ENCODE peak calls at places on chromosomes 6 and 20, in four cellular contexts. R is HepG2, M is K562, F is HCT116. X is an unnamed sample.

GRCh38 chr20:46649650-46649949 is 1.7 kb downstream of the SLC13A3 start:
- DNase-seq in F (no peak), R (no peak), M (no peak), X (no peak)

GRCh38 chr6:11854418-11855165 is 76.0 kb upstream of the ADTRP start:
- DNase-seq in M (peak), R (no peak), F (no peak), X (no peak)

GRCh38 chr20:11205769-11206362 is 532.1 kb upstream of the JAG1 start:
- DNase-seq in R (no peak), F (no peak), M (no peak), X (no peak)

GRCh38 chr20:25254986-25255680 is 7.2 kb downstream of the PYGB start:
- DNase-seq in R (no peak), M (no peak), F (no peak), X (no peak)

GRCh38 chr6:82370788-82371187 is 7.2 kb downstream of the TPBG start:
- DNase-seq in M (no peak), R (no peak), F (no peak), X (no peak)

GRCh38 chr20:437787-438486 is 24.4 kb downstream of the TBC1D20 start:
- DNase-seq in R (no peak), M (no peak), F (no peak), X (no peak)

GRCh38 chr6:15441215-15441868 is 195.5 kb downstream of the JARID2 start:
- DNase-seq in R (peak), M (peak), F (peak), X (peak)

GRCh38 chr6:22877946-22878705 is 308.8 kb downstream of the HDGFL1 start:
- DNase-seq in R (no peak), F (no peak), M (no peak), X (no peak)

GRCh38 chr6:18211338-18211737 is 53.0 kb downstream of the DEK start:
- DNase-seq in F (no peak), R (no peak), M (no peak), X (no peak)

GRCh38 chr6:170111141-170111664 is 179.7 kb downstream of the DLL1 start:
- DNase-seq in M (no peak), R (no peak), F (no peak), X (no peak)

GRCh38 chr6:135540207-135540877 is 42.8 kb upstream of the AHI1 start:
- DNase-seq in M (no peak), R (no peak), F (no peak), X (no peak)

GRCh38 chr6:28947831-28948270 is 24.1 kb upstream of the TRIM27 start:
- DNase-seq in R (peak), F (no peak), M (peak), X (no peak)

GRCh38 chr20:37733416-37733815 is 39.6 kb downstream of the CTNNBL1 start:
- DNase-seq in R (no peak), M (no peak), F (no peak), X (no peak)

GRCh38 chr6:115667478-115667996 is 393.2 kb downstream of the FRK start:
- DNase-seq in M (no peak), R (no peak), F (no peak), X (no peak)

GRCh38 chr6:115668781-115669180 is 391.9 kb downstream of the FRK start:
- DNase-seq in R (no peak), F (no peak), M (no peak), X (no peak)

GRCh38 chr6:115665310-115665709 is 395.4 kb downstream of the FRK start:
- DNase-seq in M (no peak), F (no peak), R (no peak), X (no peak)

GRCh38 chr6:115663681-115664080 is 397.0 kb downstream of the FRK start:
- DNase-seq in R (no peak), F (no peak), M (no peak), X (no peak)

GRCh38 chr6:115666997-115667396 is 393.7 kb downstream of the FRK start:
- DNase-seq in M (no peak), F (no peak), R (no peak), X (no peak)
- TF ChIP-seq REST in M (no peak), F (no peak), R (no peak), X (no peak)

GRCh38 chr6:101395345-101395744 is 1.8 kb downstream of the GRIK2 start:
- DNase-seq in F (no peak), R (no peak), M (no peak), X (no peak)

GRCh38 chr6:101392561-101393230 is 812 bp upstream of the GRIK2 start:
- DNase-seq in R (no peak), M (no peak), F (no peak), X (no peak)

GRCh38 chr6:101393291-101394251 is at the start of gene GRIK2:
- DNase-seq in F (no peak), R (no peak), M (peak), X (no peak)

GRCh38 chr6:101396552-101397173 is 3.2 kb downstream of the GRIK2 start:
- DNase-seq in M (peak), F (no peak), R (peak), X (no peak)

GRCh38 chr6:101391772-101392560 is 1.5 kb upstream of the GRIK2 start:
- DNase-seq in R (no peak), F (no peak), M (no peak), X (no peak)
- TF ChIP-seq TCF7L2 in R (no peak), F (no peak), M (no peak), X (no peak)

GRCh38 chr6:45658396-45658795 is 280.7 kb upstream of the SUPT3H start:
- DNase-seq in R (no peak), M (no peak), F (no peak), X (no peak)

GRCh38 chr6:45653117-45653883 is 275.6 kb upstream of the SUPT3H start:
- DNase-seq in F (no peak), M (no peak), R (no peak), X (no peak)

GRCh38 chr6:45657243-45657642 is 279.5 kb upstream of the SUPT3H start:
- DNase-seq in F (no peak), M (no peak), R (no peak), X (no peak)

GRCh38 chr6:45654673-45655072 is 276.9 kb upstream of the SUPT3H start:
- DNase-seq in F (no peak), R (no peak), M (no peak), X (no peak)

DNA sequence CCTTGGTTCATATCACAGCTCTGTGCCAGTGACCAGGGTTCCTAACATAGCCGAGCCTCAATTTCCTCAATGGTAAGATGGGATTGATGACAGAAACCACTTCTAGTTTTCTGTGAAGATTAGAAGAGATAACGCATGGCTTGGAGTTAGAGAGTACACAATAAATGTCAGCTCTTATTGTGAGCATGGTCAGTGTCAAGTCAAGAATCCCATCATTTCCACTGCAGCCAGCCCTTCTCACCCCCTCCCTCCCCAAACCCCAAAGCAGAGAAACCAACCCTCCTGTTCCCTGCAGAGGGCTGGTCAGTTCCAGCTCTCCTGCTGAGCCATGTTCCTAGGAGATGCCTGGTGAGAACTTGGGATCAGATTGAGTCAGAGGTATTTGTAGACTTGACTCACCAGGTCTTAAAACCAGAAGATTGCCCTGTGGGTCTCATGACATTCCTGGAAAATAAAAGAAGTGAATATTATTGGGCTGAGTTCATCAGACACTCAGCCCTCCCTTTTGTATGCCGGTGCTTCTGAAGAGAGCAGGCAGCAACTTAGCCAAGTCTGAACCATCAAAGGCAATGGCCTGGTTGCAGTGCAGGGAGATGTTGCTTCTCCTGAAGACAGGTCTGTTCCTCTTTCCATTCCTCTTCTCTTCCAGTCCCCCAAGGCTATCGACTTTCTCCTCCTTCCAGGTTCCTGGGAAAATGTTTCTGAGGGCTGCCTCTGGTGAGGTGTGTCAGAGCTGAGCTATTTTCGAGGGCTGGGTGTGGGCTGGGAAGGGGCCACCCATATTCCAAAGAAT is 278.1 kb upstream of the SUPT3H start:
- DNase-seq in F (peak), M (no peak), R (no peak), X (peak)
- TF ChIP-seq REST in F (no peak), M (no peak), R (no peak), X (no peak)

GRCh38 chr6:2751871-2752270 is 1.1 kb upstream of the MYLK4 start:
- DNase-seq in M (peak), F (no peak), R (no peak), X (no peak)
- TF ChIP-seq TCF7L2 in M (no peak), F (no peak), R (no peak), X (no peak)

GRCh38 chr20:54063580-54063979 is 6.8 kb downstream of the BCAS1 start:
- DNase-seq in F (no peak), M (no peak), R (no peak), X (no peak)

GRCh38 chr20:54064939-54065338 is 5.5 kb downstream of the BCAS1 start:
- DNase-seq in F (no peak), M (no peak), R (no peak), X (no peak)

GRCh38 chr20:54063998-54064676 is 6.3 kb downstream of the BCAS1 start:
- DNase-seq in R (no peak), F (no peak), M (no peak), X (no peak)

GRCh38 chr20:54061106-54061881 is 9.1 kb downstream of the BCAS1 start:
- DNase-seq in F (no peak), R (no peak), M (no peak), X (no peak)

GRCh38 chr20:54062812-54063280 is 7.5 kb downstream of the BCAS1 start:
- DNase-seq in M (peak), F (peak), R (peak), X (peak)
- TF ChIP-seq REST in M (no peak), F (no peak), R (no peak), X (no peak)

X was measured in Panc1.